ENCODE peak calls at places on chromosomes 7 and 10, in eight cellular contexts. M is neural progenitor cell, O is mammary epithelial cell, P is left ventricle myocardium inferior, E is IMR-90, W is brain microvascular endothelial cell, U is pancreas, V is choroid plexus epithelial cell. R is an unnamed sample.

GRCh38 chr10:69807122-69807521 is 5.4 kb downstream of the COL13A1 start:
- DNase-seq in M (no peak), O (peak), P (no peak), E (peak), W (peak), U (no peak), V (peak), R (peak)

GRCh38 chr10:865924-866576 is 65.5 kb downstream of the LARP4B start:
- DNase-seq in M (no peak), O (no peak), P (no peak), E (no peak), W (no peak), U (no peak), V (no peak), R (no peak)

GRCh38 chr7:35701287-35701686 is 6.4 kb upstream of the HERPUD2 start:
- DNase-seq in M (no peak), O (no peak), P (no peak), E (no peak), W (no peak), U (no peak), V (no peak), R (no peak)

GRCh38 chr7:51123322-51124021 is 193.1 kb downstream of the COBL start:
- DNase-seq in M (no peak), O (peak), P (no peak), E (peak), W (peak), U (no peak), V (peak), R (peak)

GRCh38 chr10:80630324-80630723 is 92.6 kb downstream of the SH2D4B start:
- DNase-seq in M (no peak), O (no peak), P (no peak), E (no peak), W (no peak), U (no peak), V (no peak), R (no peak)

GRCh38 chr10:117601716-117602115 is 59.2 kb downstream of the EMX2 start:
- DNase-seq in M (no peak), O (no peak), P (no peak), E (no peak), W (no peak), U (no peak), V (no peak), R (no peak)

GRCh38 chr10:59358576-59358975 is 3.8 kb downstream of the FAM13C start:
- DNase-seq in M (no peak), O (no peak), P (no peak), E (no peak), W (no peak), U (no peak), V (no peak), R (no peak)

GRCh38 chr10:4281207-4281825 is 496.3 kb upstream of the KLF6 start:
- DNase-seq in M (no peak), O (no peak), P (no peak), E (no peak), W (no peak), U (no peak), V (peak), R (no peak)

GRCh38 chr7:81484266-81484665 is 285.6 kb downstream of the HGF start:
- DNase-seq in M (peak), O (peak), P (peak), E (peak), W (peak), U (no peak), V (peak), R (peak)

GRCh38 chr10:103658049-103658577 is 164.6 kb downstream of the NEURL1 start:
- DNase-seq in M (no peak), O (peak), P (no peak), E (no peak), W (no peak), U (no peak), V (no peak), R (no peak)

GRCh38 chr10:32981760-32982159 is 23.7 kb upstream of the ITGB1 start:
- DNase-seq in M (no peak), O (no peak), P (peak), E (peak), W (peak), U (no peak), V (peak), R (no peak)

GRCh38 chr7:131692131-131692960 is 135.9 kb upstream of the PODXL start:
- DNase-seq in M (peak), O (peak), P (peak), E (peak), W (peak), U (peak), V (peak), R (no peak)

GRCh38 chr10:79422178-79422892 is 23.1 kb downstream of the ZCCHC24 start:
- DNase-seq in M (no peak), O (no peak), P (peak), E (peak), W (peak), U (peak), V (peak), R (peak)

GRCh38 chr10:31620236-31621151 is 301.5 kb downstream of the ZEB1 start:
- DNase-seq in M (peak), O (no peak), P (peak), E (peak), W (peak), U (no peak), V (peak), R (peak)

GRCh38 chr7:16688249-16688648 is 42.3 kb downstream of the BZW2 start:
- DNase-seq in M (no peak), O (peak), P (no peak), E (no peak), W (no peak), U (no peak), V (no peak), R (no peak)

GRCh38 chr7:84847790-84848189 is 339.1 kb downstream of the SEMA3D start:
- DNase-seq in M (no peak), O (no peak), P (no peak), E (peak), W (peak), U (no peak), V (peak), R (no peak)

GRCh38 chr10:94546058-94546595 is 539 bp downstream of the HELLS start:
- DNase-seq in M (peak), O (peak), P (no peak), E (peak), W (peak), U (no peak), V (peak), R (no peak)

GRCh38 chr10:128545216-128545615 is 419.0 kb upstream of the MKI67 start:
- DNase-seq in M (no peak), O (no peak), P (no peak), E (no peak), W (no peak), U (no peak), V (no peak), R (no peak)
- TF ChIP-seq CTCF in M (no peak), O (no peak), P (no peak), E (no peak), W (no peak), U (no peak), V (no peak), R (no peak)

GRCh38 chr7:139091677-139091996 is 17.9 kb downstream of the ZC3HAV1 start:
- DNase-seq in M (no peak), O (no peak), P (no peak), E (no peak), W (no peak), U (no peak), V (no peak), R (no peak)
- H3K4me3 ChIP-seq in M (no peak), O (no peak), P (no peak), E (no peak), W (no peak), U (no peak), V (no peak), R (no peak)

GRCh38 chr10:126841341-126841902 is 63.8 kb upstream of the DOCK1 start:
- DNase-seq in M (no peak), O (no peak), P (no peak), E (no peak), W (no peak), U (no peak), V (no peak), R (no peak)
- TF ChIP-seq CTCF in M (no peak), O (no peak), P (no peak), E (no peak), W (no peak), U (no peak), V (no peak), R (no peak)

DNA sequence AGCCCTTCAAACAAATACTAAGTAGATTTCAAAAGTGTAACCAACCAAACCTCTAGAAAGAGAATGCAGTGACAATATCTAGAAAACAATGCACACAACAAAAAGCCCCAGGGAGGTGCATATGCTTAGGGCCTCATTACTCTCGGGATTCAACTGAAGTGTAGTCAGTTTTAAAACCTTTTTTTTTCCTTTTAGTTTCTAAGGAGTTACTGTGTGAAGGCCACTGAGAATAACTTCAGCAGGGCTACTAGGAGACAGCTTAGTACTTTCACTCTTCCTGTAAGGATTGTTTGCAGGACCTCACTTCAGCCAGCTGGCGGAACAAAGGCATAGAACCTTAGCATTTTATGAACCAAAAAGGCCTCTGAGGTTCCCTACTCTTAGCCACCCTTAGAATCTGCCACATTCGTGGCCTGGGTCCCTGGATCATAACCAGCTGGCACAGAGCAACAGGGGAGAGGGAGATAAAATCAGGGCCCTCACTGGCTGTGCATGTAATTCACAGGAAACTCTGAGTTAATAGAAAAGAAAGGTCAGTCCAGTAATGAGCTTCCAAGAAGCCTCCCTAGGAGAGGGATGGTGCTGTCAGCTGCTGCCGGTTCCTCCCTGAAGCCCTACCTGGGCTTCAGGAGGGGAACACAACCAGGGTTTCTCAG is 3.6 kb downstream of the VOPP1 start:
- DNase-seq in M (no peak), O (no peak), P (no peak), E (peak), W (no peak), U (no peak), V (peak), R (no peak)
- H3K4me3 ChIP-seq in M (no peak), O (no peak), P (no peak), E (no peak), W (no peak), U (no peak), V (no peak), R (no peak)

GRCh38 chr7:48253020-48253419 is 81.8 kb downstream of the ABCA13 start:
- DNase-seq in M (peak), O (no peak), P (no peak), E (no peak), W (no peak), U (no peak), V (no peak), R (no peak)
- TF ChIP-seq CTCF in M (peak), O (no peak), P (no peak), E (no peak), W (peak), U (no peak), V (peak), R (no peak)

DNA sequence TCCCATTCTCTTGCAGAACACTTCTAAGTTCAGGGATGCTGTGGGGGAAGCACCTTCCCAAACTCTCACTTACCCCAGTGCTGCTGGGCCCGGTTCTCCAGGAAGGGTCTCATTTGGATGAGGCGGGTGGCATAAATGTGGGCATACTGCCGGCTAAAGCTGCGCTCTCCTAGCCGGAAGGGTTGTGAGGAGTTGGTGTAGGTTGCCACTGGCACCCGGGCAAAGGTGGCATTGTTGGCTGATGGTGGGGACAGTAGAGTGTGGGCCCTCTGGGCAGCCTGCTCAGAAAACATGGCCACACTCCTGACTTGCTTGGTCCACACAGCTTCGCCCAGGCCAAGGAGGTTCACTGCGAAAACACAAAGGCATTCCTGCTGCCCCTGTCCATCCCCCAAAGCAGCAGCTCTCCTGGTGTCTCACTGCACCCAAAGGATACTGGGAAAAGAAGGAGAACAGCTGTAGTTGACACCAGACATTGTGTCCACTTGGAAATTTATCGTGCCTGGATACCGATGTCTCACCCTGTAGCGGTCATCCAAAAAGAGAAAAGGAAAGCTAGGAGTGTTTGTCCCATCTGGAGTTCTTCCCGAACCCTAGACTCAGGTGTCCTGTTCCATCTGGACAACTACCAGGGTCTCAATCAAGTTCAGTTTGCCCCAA is 1.5 kb downstream of the POLD2 start:
- DNase-seq in M (no peak), O (no peak), P (no peak), E (no peak), W (no peak), U (peak), V (no peak), R (no peak)
- H3K4me3 ChIP-seq in M (peak), O (peak), P (peak), E (no peak), W (no peak), U (peak), V (no peak), R (peak)

GRCh38 chr10:71381611-71382010 is 15.1 kb upstream of the CDH23 start:
- DNase-seq in M (peak), O (no peak), P (no peak), E (no peak), W (no peak), U (no peak), V (no peak), R (no peak)

GRCh38 chr10:71379118-71379781 is 17.5 kb upstream of the CDH23 start:
- DNase-seq in M (no peak), O (no peak), P (no peak), E (no peak), W (no peak), U (no peak), V (no peak), R (no peak)

GRCh38 chr10:71375954-71376353 is 20.8 kb upstream of the CDH23 start:
- DNase-seq in M (no peak), O (no peak), P (no peak), E (no peak), W (no peak), U (no peak), V (no peak), R (no peak)

GRCh38 chr10:71380841-71381240 is 15.9 kb upstream of the CDH23 start:
- DNase-seq in M (no peak), O (no peak), P (no peak), E (no peak), W (no peak), U (no peak), V (no peak), R (no peak)

DNA sequence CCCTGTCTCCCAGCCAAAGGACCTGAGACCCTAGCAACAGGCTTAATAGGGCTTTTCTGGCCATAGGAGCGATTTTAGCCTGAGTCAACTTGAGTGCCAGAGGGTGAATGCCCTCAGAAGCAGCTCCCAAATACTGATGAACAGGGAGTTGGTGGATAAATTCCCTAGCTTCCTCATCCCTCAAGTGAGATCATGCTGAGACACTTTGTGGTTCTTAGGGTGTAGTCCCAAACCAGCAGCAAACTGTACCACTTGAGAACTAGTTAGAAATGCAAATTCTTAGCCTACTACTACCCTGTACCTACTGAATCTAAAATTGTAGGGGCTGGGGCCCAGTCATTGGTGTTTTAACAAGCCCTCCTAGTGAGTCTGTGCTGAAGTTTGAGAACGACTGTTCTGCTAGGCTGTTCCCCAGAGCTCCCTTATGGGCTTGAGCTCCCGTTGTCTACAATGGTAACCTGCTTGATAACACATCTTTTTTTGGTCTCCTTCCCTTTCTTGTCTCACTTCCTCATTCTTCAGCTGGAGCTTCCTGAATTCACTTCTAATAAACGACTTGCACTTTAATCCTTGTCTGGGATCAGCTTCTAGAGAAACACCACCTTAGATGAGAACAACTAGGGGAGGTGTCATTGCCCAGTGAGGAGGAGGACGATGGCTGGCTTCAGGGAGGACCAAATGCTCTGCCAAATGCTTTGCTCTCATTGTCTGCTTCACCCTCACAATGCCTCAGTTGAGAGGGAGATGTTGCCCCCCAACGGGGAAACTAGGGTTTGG is 18.2 kb upstream of the CDH23 start:
- DNase-seq in M (no peak), O (no peak), P (no peak), E (no peak), W (no peak), U (no peak), V (no peak), R (no peak)
- TF ChIP-seq CTCF in M (no peak), O (no peak), P (no peak), E (no peak), W (no peak), U (no peak), V (no peak), R (no peak)

DNA sequence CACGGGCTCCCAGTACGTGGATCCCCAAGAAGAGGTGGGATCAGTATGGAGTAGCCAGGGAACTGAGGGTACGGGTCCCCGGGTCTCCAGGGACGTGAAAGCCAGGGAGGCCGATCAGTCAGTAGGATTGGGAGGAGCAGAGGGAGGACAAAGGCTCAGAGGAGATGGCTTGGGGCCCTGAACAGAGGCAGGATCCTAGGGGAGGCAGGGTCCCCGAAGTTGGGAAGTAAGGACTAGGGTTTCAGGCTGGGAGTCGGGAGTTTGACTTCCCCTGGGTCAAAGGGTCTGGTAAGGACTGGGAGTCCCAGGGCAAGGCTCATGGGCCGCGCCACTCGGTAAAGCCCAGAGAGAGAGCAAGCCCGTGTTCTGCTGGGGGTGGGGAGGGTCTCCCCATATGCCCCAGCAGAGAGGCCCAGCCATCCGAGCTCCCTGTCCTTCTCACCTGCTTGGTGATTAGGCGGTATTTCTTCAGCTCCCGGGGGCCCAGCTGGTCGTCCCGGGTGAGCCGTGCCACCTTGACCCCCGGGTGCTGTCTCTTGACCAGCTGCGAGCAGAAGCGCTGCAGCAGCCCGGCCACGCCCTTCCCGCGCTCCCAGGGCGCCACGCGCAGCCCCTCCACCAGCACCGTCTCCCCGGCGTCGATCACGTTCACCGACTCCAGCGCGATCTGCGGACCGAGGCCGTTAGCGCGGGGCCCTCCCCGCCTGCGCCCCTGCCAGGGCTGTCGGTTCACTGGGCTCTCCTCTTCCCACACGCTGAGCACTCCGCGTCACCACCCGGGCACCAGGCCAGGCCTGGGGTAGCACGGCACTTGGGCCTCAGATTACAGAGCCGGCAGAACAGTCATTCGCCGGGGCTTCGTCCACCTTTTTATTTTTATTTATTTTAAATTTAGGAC is 7.0 kb downstream of the NAT16 start:
- DNase-seq in M (no peak), O (peak), P (peak), E (peak), W (peak), U (peak), V (peak), R (peak)
- H3K4me3 ChIP-seq in M (peak), O (peak), P (peak), E (no peak), W (no peak), U (peak), V (peak), R (peak)

DNA sequence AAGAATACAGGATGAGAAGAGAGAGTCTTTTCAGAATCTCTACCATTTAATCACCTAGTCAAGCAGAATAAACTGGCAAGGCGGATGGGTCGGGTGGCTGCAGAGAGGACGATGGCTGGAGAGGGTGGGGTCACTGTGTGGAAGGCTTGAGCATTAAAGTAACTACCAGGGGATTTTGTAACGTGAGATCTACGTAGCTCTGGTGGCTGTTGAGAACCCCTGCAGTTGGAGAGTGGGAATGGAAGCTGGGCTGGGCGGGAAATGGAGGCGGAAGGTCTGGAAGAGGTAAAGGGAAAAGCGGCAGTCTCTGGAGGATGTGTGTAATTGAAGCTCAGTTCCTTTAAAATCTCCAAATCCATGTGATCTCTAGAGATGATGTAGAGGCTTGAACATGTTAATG is 135.0 kb downstream of the GATA3 start:
- DNase-seq in M (peak), O (no peak), P (no peak), E (no peak), W (no peak), U (no peak), V (no peak), R (no peak)
- TF ChIP-seq CTCF in M (no peak), O (no peak), P (no peak), E (no peak), W (no peak), U (no peak), V (no peak), R (no peak)